ENCODE peak calls at places on chromosomes 16 and 17, in seven cellular contexts. One of them, this sample, is unnamed.

GRCh38 chr17:82023447-82024241 is 539 bp downstream of the LRRC45 start:
- DNase-seq in SK-N-MC: no peak
- DNase-seq in neural progenitor cell: no peak
- DNase-seq in GM23248: peak
- DNase-seq in DND-41: peak
- DNase-seq in PC-9: peak
- DNase-seq in H1: no peak
- DNase-seq in this sample: no peak

GRCh38 chr16:50204426-50205108 is 51.5 kb downstream of the TENT4B start:
- DNase-seq in SK-N-MC: no peak
- DNase-seq in neural progenitor cell: no peak
- DNase-seq in GM23248: peak
- DNase-seq in DND-41: no peak
- DNase-seq in PC-9: no peak
- DNase-seq in H1: no peak
- DNase-seq in this sample: no peak

GRCh38 chr17:14427914-14428639 is 127.2 kb downstream of the HS3ST3B1 start:
- DNase-seq in SK-N-MC: no peak
- DNase-seq in neural progenitor cell: no peak
- DNase-seq in GM23248: no peak
- DNase-seq in DND-41: peak
- DNase-seq in PC-9: no peak
- DNase-seq in H1: no peak
- DNase-seq in this sample: no peak

GRCh38 chr17:18888766-18889290 is 30.9 kb downstream of the PRPSAP2 start:
- DNase-seq in SK-N-MC: no peak
- DNase-seq in neural progenitor cell: no peak
- DNase-seq in GM23248: no peak
- DNase-seq in DND-41: no peak
- DNase-seq in PC-9: no peak
- DNase-seq in H1: no peak
- DNase-seq in this sample: no peak

GRCh38 chr17:30249460-30249859 is 14.0 kb upstream of the SLC6A4 start:
- DNase-seq in SK-N-MC: no peak
- DNase-seq in neural progenitor cell: no peak
- DNase-seq in GM23248: no peak
- DNase-seq in DND-41: no peak
- DNase-seq in PC-9: no peak
- DNase-seq in H1: no peak
- DNase-seq in this sample: no peak

GRCh38 chr16:86634290-86634689 is 55.9 kb downstream of the FOXL1 start:
- DNase-seq in SK-N-MC: no peak
- DNase-seq in neural progenitor cell: peak
- DNase-seq in GM23248: peak
- DNase-seq in DND-41: no peak
- DNase-seq in PC-9: no peak
- DNase-seq in H1: no peak
- DNase-seq in this sample: peak

GRCh38 chr16:81473561-81473960 is 29.0 kb downstream of the CMIP start:
- DNase-seq in SK-N-MC: no peak
- DNase-seq in neural progenitor cell: no peak
- DNase-seq in GM23248: peak
- DNase-seq in DND-41: no peak
- DNase-seq in PC-9: no peak
- DNase-seq in H1: no peak
- DNase-seq in this sample: no peak

GRCh38 chr16:67926181-67926742 is 5.4 kb downstream of the CTRL start:
- DNase-seq in SK-N-MC: no peak
- DNase-seq in neural progenitor cell: no peak
- DNase-seq in GM23248: no peak
- DNase-seq in DND-41: no peak
- DNase-seq in PC-9: no peak
- DNase-seq in H1: no peak
- DNase-seq in this sample: peak

GRCh38 chr17:76382803-76383644 is 1.4 kb upstream of the SPHK1 start:
- DNase-seq in SK-N-MC: no peak
- DNase-seq in neural progenitor cell: peak
- DNase-seq in GM23248: peak
- DNase-seq in DND-41: peak
- DNase-seq in PC-9: peak
- DNase-seq in H1: no peak
- DNase-seq in this sample: peak

DNA sequence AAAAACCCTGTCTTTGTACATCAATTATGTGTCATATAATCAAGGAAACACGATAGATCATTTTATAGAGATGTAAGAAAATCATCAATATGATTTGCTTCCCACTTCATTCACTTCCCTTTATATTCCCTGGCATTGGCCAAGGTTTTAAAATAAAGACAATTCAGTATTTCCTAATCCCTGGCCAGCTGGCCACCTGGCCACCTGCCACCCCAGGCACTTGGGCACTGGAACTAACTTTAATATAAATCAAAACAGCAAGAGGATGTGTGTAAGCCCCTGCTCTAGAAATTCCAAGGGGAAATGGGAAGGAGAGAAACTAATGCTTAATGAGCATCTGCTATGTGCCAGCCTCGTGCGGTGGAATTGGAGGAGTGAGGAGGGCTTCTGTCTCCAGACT is 58.6 kb upstream of the TOB1 start:
- DNase-seq in SK-N-MC: no peak
- DNase-seq in neural progenitor cell: no peak
- DNase-seq in GM23248: peak
- DNase-seq in DND-41: no peak
- DNase-seq in PC-9: no peak
- DNase-seq in H1: no peak
- DNase-seq in this sample: no peak
- H3K27ac ChIP-seq in SK-N-MC: no peak
- H3K27ac ChIP-seq in neural progenitor cell: no peak
- H3K27ac ChIP-seq in GM23248: no peak
- H3K27ac ChIP-seq in DND-41: no peak
- H3K27ac ChIP-seq in PC-9: no peak
- H3K27ac ChIP-seq in H1: no peak
- H3K27ac ChIP-seq in this sample: no peak

GRCh38 chr17:83078378-83079339 is 750 bp upstream of the METRNL start:
- DNase-seq in SK-N-MC: no peak
- DNase-seq in neural progenitor cell: peak
- DNase-seq in GM23248: peak
- DNase-seq in DND-41: no peak
- DNase-seq in PC-9: peak
- DNase-seq in H1: no peak
- DNase-seq in this sample: no peak
- TF ChIP-seq EZH2 in SK-N-MC: no peak
- TF ChIP-seq EZH2 in neural progenitor cell: peak
- TF ChIP-seq EZH2 in GM23248: no peak
- TF ChIP-seq EZH2 in DND-41: no peak
- TF ChIP-seq EZH2 in PC-9: peak
- TF ChIP-seq EZH2 in H1: peak
- TF ChIP-seq EZH2 in this sample: no peak

GRCh38 chr16:26454102-26454501 is 612.6 kb upstream of the C16orf82 start:
- DNase-seq in SK-N-MC: no peak
- DNase-seq in neural progenitor cell: no peak
- DNase-seq in GM23248: peak
- DNase-seq in DND-41: no peak
- DNase-seq in PC-9: no peak
- DNase-seq in H1: no peak
- DNase-seq in this sample: peak

GRCh38 chr16:26456074-26456473 is 610.7 kb upstream of the C16orf82 start:
- DNase-seq in SK-N-MC: no peak
- DNase-seq in neural progenitor cell: no peak
- DNase-seq in GM23248: no peak
- DNase-seq in DND-41: no peak
- DNase-seq in PC-9: no peak
- DNase-seq in H1: no peak
- DNase-seq in this sample: no peak

GRCh38 chr16:26457896-26458295 is 608.8 kb upstream of the C16orf82 start:
- DNase-seq in SK-N-MC: no peak
- DNase-seq in neural progenitor cell: no peak
- DNase-seq in GM23248: no peak
- DNase-seq in DND-41: no peak
- DNase-seq in PC-9: no peak
- DNase-seq in H1: no peak
- DNase-seq in this sample: no peak

GRCh38 chr16:26457061-26457460 is 609.7 kb upstream of the C16orf82 start:
- DNase-seq in SK-N-MC: no peak
- DNase-seq in neural progenitor cell: no peak
- DNase-seq in GM23248: no peak
- DNase-seq in DND-41: no peak
- DNase-seq in PC-9: no peak
- DNase-seq in H1: no peak
- DNase-seq in this sample: no peak

GRCh38 chr16:26453215-26453614 is 613.5 kb upstream of the C16orf82 start:
- DNase-seq in SK-N-MC: no peak
- DNase-seq in neural progenitor cell: no peak
- DNase-seq in GM23248: no peak
- DNase-seq in DND-41: no peak
- DNase-seq in PC-9: no peak
- DNase-seq in H1: no peak
- DNase-seq in this sample: no peak
- H3K4me3 ChIP-seq in SK-N-MC: no peak
- H3K4me3 ChIP-seq in neural progenitor cell: no peak
- H3K4me3 ChIP-seq in GM23248: no peak
- H3K4me3 ChIP-seq in DND-41: no peak
- H3K4me3 ChIP-seq in PC-9: no peak
- H3K4me3 ChIP-seq in H1: no peak
- H3K4me3 ChIP-seq in this sample: no peak

GRCh38 chr16:10480151-10480550 is 94.3 kb downstream of the ATF7IP2 start:
- DNase-seq in SK-N-MC: no peak
- DNase-seq in neural progenitor cell: no peak
- DNase-seq in GM23248: no peak
- DNase-seq in DND-41: no peak
- DNase-seq in PC-9: no peak
- DNase-seq in H1: no peak
- DNase-seq in this sample: no peak
- H3K27ac ChIP-seq in SK-N-MC: no peak
- H3K27ac ChIP-seq in neural progenitor cell: no peak
- H3K27ac ChIP-seq in GM23248: no peak
- H3K27ac ChIP-seq in DND-41: no peak
- H3K27ac ChIP-seq in PC-9: no peak
- H3K27ac ChIP-seq in H1: no peak
- H3K27ac ChIP-seq in this sample: no peak

GRCh38 chr17:61149862-61150362 is 249.7 kb upstream of the TBX2 start:
- DNase-seq in SK-N-MC: no peak
- DNase-seq in neural progenitor cell: no peak
- DNase-seq in GM23248: no peak
- DNase-seq in DND-41: peak
- DNase-seq in PC-9: no peak
- DNase-seq in H1: no peak
- DNase-seq in this sample: no peak
- TF ChIP-seq EZH2 in SK-N-MC: no peak
- TF ChIP-seq EZH2 in neural progenitor cell: no peak
- TF ChIP-seq EZH2 in GM23248: no peak
- TF ChIP-seq EZH2 in DND-41: no peak
- TF ChIP-seq EZH2 in PC-9: no peak
- TF ChIP-seq EZH2 in H1: no peak
- TF ChIP-seq EZH2 in this sample: no peak

GRCh38 chr16:57797216-57797525 is 5.1 kb downstream of the KIFC3 start:
- DNase-seq in SK-N-MC: no peak
- DNase-seq in neural progenitor cell: no peak
- DNase-seq in GM23248: no peak
- DNase-seq in DND-41: no peak
- DNase-seq in PC-9: no peak
- DNase-seq in H1: no peak
- DNase-seq in this sample: no peak
- H3K4me3 ChIP-seq in SK-N-MC: no peak
- H3K4me3 ChIP-seq in neural progenitor cell: no peak
- H3K4me3 ChIP-seq in GM23248: no peak
- H3K4me3 ChIP-seq in DND-41: no peak
- H3K4me3 ChIP-seq in PC-9: peak
- H3K4me3 ChIP-seq in H1: peak
- H3K4me3 ChIP-seq in this sample: peak

GRCh38 chr17:1797323-1797722 is 32.4 kb downstream of the SMYD4 start:
- DNase-seq in SK-N-MC: no peak
- DNase-seq in neural progenitor cell: no peak
- DNase-seq in GM23248: no peak
- DNase-seq in DND-41: no peak
- DNase-seq in PC-9: no peak
- DNase-seq in H1: no peak
- DNase-seq in this sample: no peak

GRCh38 chr17:1796800-1797199 is 32.9 kb downstream of the SMYD4 start:
- DNase-seq in SK-N-MC: no peak
- DNase-seq in neural progenitor cell: no peak
- DNase-seq in GM23248: no peak
- DNase-seq in DND-41: no peak
- DNase-seq in PC-9: no peak
- DNase-seq in H1: no peak
- DNase-seq in this sample: no peak

GRCh38 chr17:1793447-1793806 is 31.6 kb downstream of the SERPINF1 start:
- DNase-seq in SK-N-MC: no peak
- DNase-seq in neural progenitor cell: peak
- DNase-seq in GM23248: peak
- DNase-seq in DND-41: no peak
- DNase-seq in PC-9: no peak
- DNase-seq in H1: no peak
- DNase-seq in this sample: no peak

GRCh38 chr17:1789936-1790335 is 28.1 kb downstream of the SERPINF1 start:
- DNase-seq in SK-N-MC: no peak
- DNase-seq in neural progenitor cell: no peak
- DNase-seq in GM23248: peak
- DNase-seq in DND-41: no peak
- DNase-seq in PC-9: no peak
- DNase-seq in H1: no peak
- DNase-seq in this sample: no peak

GRCh38 chr17:1792495-1793446 is 30.9 kb downstream of the SERPINF1 start:
- DNase-seq in SK-N-MC: no peak
- DNase-seq in neural progenitor cell: no peak
- DNase-seq in GM23248: no peak
- DNase-seq in DND-41: no peak
- DNase-seq in PC-9: no peak
- DNase-seq in H1: no peak
- DNase-seq in this sample: no peak
- H3K27ac ChIP-seq in SK-N-MC: no peak
- H3K27ac ChIP-seq in neural progenitor cell: no peak
- H3K27ac ChIP-seq in GM23248: no peak
- H3K27ac ChIP-seq in DND-41: no peak
- H3K27ac ChIP-seq in PC-9: no peak
- H3K27ac ChIP-seq in H1: no peak
- H3K27ac ChIP-seq in this sample: no peak

GRCh38 chr16:31568577-31569359 is 41.1 kb downstream of the AHSP start:
- DNase-seq in SK-N-MC: no peak
- DNase-seq in neural progenitor cell: peak
- DNase-seq in GM23248: peak
- DNase-seq in DND-41: no peak
- DNase-seq in PC-9: no peak
- DNase-seq in H1: peak
- DNase-seq in this sample: no peak

GRCh38 chr16:31569360-31569717 is 41.6 kb downstream of the AHSP start:
- DNase-seq in SK-N-MC: no peak
- DNase-seq in neural progenitor cell: peak
- DNase-seq in GM23248: no peak
- DNase-seq in DND-41: no peak
- DNase-seq in PC-9: no peak
- DNase-seq in H1: no peak
- DNase-seq in this sample: no peak
- TF ChIP-seq EZH2 in SK-N-MC: no peak
- TF ChIP-seq EZH2 in neural progenitor cell: peak
- TF ChIP-seq EZH2 in GM23248: no peak
- TF ChIP-seq EZH2 in DND-41: no peak
- TF ChIP-seq EZH2 in PC-9: no peak
- TF ChIP-seq EZH2 in H1: no peak
- TF ChIP-seq EZH2 in this sample: peak

This sample was measured in A673.